ENCODE peak calls at places on chromosome 5, in four cellular contexts. One of them, this sample, is unnamed.

GRCh38 chr5:14668247-14668646 is 3.7 kb downstream of the OTULIN start:
- DNase-seq in mammary epithelial cell: no peak
- DNase-seq in iPS-NIHi11: no peak
- DNase-seq in Right ventricle myocardium superior: no peak
- DNase-seq in this sample: no peak

GRCh38 chr5:115634343-115635132 is 8.7 kb upstream of the TMED7 start:
- DNase-seq in mammary epithelial cell: peak
- DNase-seq in iPS-NIHi11: peak
- DNase-seq in Right ventricle myocardium superior: peak
- DNase-seq in this sample: no peak

GRCh38 chr5:127867006-127867788 is 164.0 kb downstream of the CCDC192 start:
- DNase-seq in mammary epithelial cell: no peak
- DNase-seq in iPS-NIHi11: no peak
- DNase-seq in Right ventricle myocardium superior: no peak
- DNase-seq in this sample: no peak

GRCh38 chr5:132310141-132310834 is 16.1 kb downstream of the SLC22A4 start:
- DNase-seq in mammary epithelial cell: no peak
- DNase-seq in iPS-NIHi11: no peak
- DNase-seq in Right ventricle myocardium superior: no peak
- DNase-seq in this sample: no peak

GRCh38 chr5:80590766-80591165 is 20.7 kb upstream of the ANKRD34B start:
- DNase-seq in mammary epithelial cell: no peak
- DNase-seq in iPS-NIHi11: no peak
- DNase-seq in Right ventricle myocardium superior: no peak
- DNase-seq in this sample: no peak

GRCh38 chr5:67033893-67034605 is 162.6 kb downstream of the CD180 start:
- DNase-seq in mammary epithelial cell: no peak
- DNase-seq in iPS-NIHi11: no peak
- DNase-seq in Right ventricle myocardium superior: no peak
- DNase-seq in this sample: no peak

GRCh38 chr5:143534764-143535159 is 131.3 kb upstream of the NR3C1 start:
- DNase-seq in mammary epithelial cell: no peak
- DNase-seq in iPS-NIHi11: no peak
- DNase-seq in Right ventricle myocardium superior: no peak
- DNase-seq in this sample: no peak

GRCh38 chr5:161580621-161581020 is 34.1 kb upstream of the GABRB2 start:
- DNase-seq in mammary epithelial cell: no peak
- DNase-seq in iPS-NIHi11: no peak
- DNase-seq in Right ventricle myocardium superior: no peak
- DNase-seq in this sample: no peak

GRCh38 chr5:172624996-172625939 is 15.8 kb upstream of the NEURL1B start:
- DNase-seq in mammary epithelial cell: no peak
- DNase-seq in iPS-NIHi11: no peak
- DNase-seq in Right ventricle myocardium superior: peak
- DNase-seq in this sample: no peak

GRCh38 chr5:160556886-160557285 is 135.2 kb downstream of the PTTG1 start:
- DNase-seq in mammary epithelial cell: peak
- DNase-seq in iPS-NIHi11: no peak
- DNase-seq in Right ventricle myocardium superior: no peak
- DNase-seq in this sample: no peak

GRCh38 chr5:59709346-59709821 is 184.1 kb downstream of the PDE4D start:
- DNase-seq in mammary epithelial cell: no peak
- DNase-seq in iPS-NIHi11: peak
- DNase-seq in Right ventricle myocardium superior: no peak
- DNase-seq in this sample: no peak

GRCh38 chr5:59158165-59158564 is 575.3 kb downstream of the RAB3C start:
- DNase-seq in mammary epithelial cell: peak
- DNase-seq in iPS-NIHi11: no peak
- DNase-seq in Right ventricle myocardium superior: no peak
- DNase-seq in this sample: no peak

GRCh38 chr5:36841657-36842056 is 34.9 kb upstream of the NIPBL start:
- DNase-seq in mammary epithelial cell: no peak
- DNase-seq in iPS-NIHi11: no peak
- DNase-seq in Right ventricle myocardium superior: no peak
- DNase-seq in this sample: no peak

GRCh38 chr5:119275873-119276214 is 80.0 kb upstream of the TNFAIP8 start:
- DNase-seq in mammary epithelial cell: no peak
- DNase-seq in iPS-NIHi11: no peak
- DNase-seq in Right ventricle myocardium superior: no peak
- DNase-seq in this sample: no peak

GRCh38 chr5:98742395-98743073 is 30.9 kb upstream of the RGMB start:
- DNase-seq in mammary epithelial cell: no peak
- DNase-seq in iPS-NIHi11: no peak
- DNase-seq in Right ventricle myocardium superior: no peak
- DNase-seq in this sample: no peak

GRCh38 chr5:35185518-35185917 is 44.8 kb downstream of the PRLR start:
- DNase-seq in mammary epithelial cell: no peak
- DNase-seq in iPS-NIHi11: no peak
- DNase-seq in Right ventricle myocardium superior: no peak
- DNase-seq in this sample: no peak

GRCh38 chr5:137648361-137648760 is 87.5 kb downstream of the KLHL3 start:
- DNase-seq in mammary epithelial cell: no peak
- DNase-seq in iPS-NIHi11: no peak
- DNase-seq in Right ventricle myocardium superior: no peak
- DNase-seq in this sample: no peak

GRCh38 chr5:150068472-150068871 is 17.9 kb downstream of the CSF1R start:
- DNase-seq in mammary epithelial cell: no peak
- DNase-seq in iPS-NIHi11: no peak
- DNase-seq in Right ventricle myocardium superior: no peak
- DNase-seq in this sample: no peak

GRCh38 chr5:95853490-95853889 is 31.0 kb upstream of the GLRX start:
- DNase-seq in mammary epithelial cell: no peak
- DNase-seq in iPS-NIHi11: no peak
- DNase-seq in Right ventricle myocardium superior: no peak
- DNase-seq in this sample: no peak

GRCh38 chr5:30100148-30100547 is 1093.3 kb upstream of the CDH6 start:
- DNase-seq in mammary epithelial cell: no peak
- DNase-seq in iPS-NIHi11: no peak
- DNase-seq in Right ventricle myocardium superior: no peak
- DNase-seq in this sample: no peak

GRCh38 chr5:7331083-7331482 is 64.9 kb upstream of the ADCY2 start:
- DNase-seq in mammary epithelial cell: no peak
- DNase-seq in iPS-NIHi11: peak
- DNase-seq in Right ventricle myocardium superior: no peak
- DNase-seq in this sample: no peak

GRCh38 chr5:37615184-37615583 is 224.7 kb downstream of the GDNF start:
- DNase-seq in mammary epithelial cell: no peak
- DNase-seq in iPS-NIHi11: no peak
- DNase-seq in Right ventricle myocardium superior: no peak
- DNase-seq in this sample: no peak